ENCODE peak calls at places on chromosomes 13 and 19, in five cellular contexts. K is neural crest cell, F is EL, H is mesenteric fat pad, Z is ureter. R is an unnamed sample.

GRCh38 chr13:31441804-31442487 is 242.2 kb downstream of the B3GLCT start:
- DNase-seq in K (no peak), F (no peak), H (no peak), Z (no peak), R (no peak)

GRCh38 chr13:75178436-75178835 is 303.5 kb downstream of the TBC1D4 start:
- DNase-seq in K (no peak), F (no peak), H (no peak), Z (no peak), R (no peak)

GRCh38 chr13:113965383-113965874 is 8.4 kb downstream of the C13orf46 start:
- DNase-seq in K (no peak), F (no peak), H (no peak), Z (no peak), R (no peak)

GRCh38 chr13:114179087-114179658 is at the start of gene CFAP97D2:
- DNase-seq in K (no peak), F (no peak), H (no peak), Z (no peak), R (no peak)

GRCh38 chr19:29118384-29118783 is 94.6 kb downstream of the UQCRFS1 start:
- DNase-seq in K (no peak), F (no peak), H (peak; percentile 2), Z (no peak), R (no peak)

GRCh38 chr19:9936151-9937000 is at the start of gene OLFM2:
- DNase-seq in K (no peak), F (no peak), H (no peak), Z (no peak), R (no peak)

GRCh38 chr19:13281567-13282291 is 131.5 kb downstream of the IER2 start:
- DNase-seq in K (no peak), F (no peak), H (no peak), Z (no peak), R (no peak)

GRCh38 chr13:94947392-94947791 is 235.0 kb upstream of the SOX21 start:
- DNase-seq in K (no peak), F (no peak), H (no peak), Z (no peak), R (no peak)

GRCh38 chr19:49639401-49640112 is 386 bp downstream of the RRAS start:
- DNase-seq in K (no peak), F (no peak), H (no peak), Z (no peak), R (no peak)

GRCh38 chr13:46554971-46555370 is 2.0 kb downstream of the LRCH1 start:
- DNase-seq in K (no peak), F (no peak), H (no peak), Z (no peak), R (no peak)

GRCh38 chr13:68275758-68276157 is 1045.6 kb upstream of the PCDH9 start:
- DNase-seq in K (no peak), F (no peak), H (no peak), Z (no peak), R (no peak)

GRCh38 chr13:23714672-23715071 is 144.5 kb downstream of the TNFRSF19 start:
- DNase-seq in K (no peak), F (no peak), H (no peak), Z (no peak), R (no peak)

GRCh38 chr13:31227870-31228269 is 28.1 kb downstream of the B3GLCT start:
- DNase-seq in K (no peak), F (no peak), H (no peak), Z (no peak), R (no peak)

GRCh38 chr19:6271721-6272410 is 7.9 kb downstream of the MLLT1 start:
- DNase-seq in K (no peak), F (peak; percentile 77), H (no peak), Z (peak; percentile 85), R (no peak)

GRCh38 chr19:12790628-12791344 is 500 bp upstream of the JUNB start:
- DNase-seq in K (no peak), F (peak; percentile 25), H (no peak), Z (peak; percentile 55), R (no peak)

GRCh38 chr13:42753697-42754096 is 27.7 kb upstream of the FAM216B start:
- DNase-seq in K (no peak), F (no peak), H (no peak), Z (no peak), R (no peak)

GRCh38 chr19:17107546-17108452 is 32.2 kb downstream of the MYO9B start:
- DNase-seq in K (no peak), F (peak; percentile 99), H (peak; percentile 95), Z (peak; percentile 89), R (peak; percentile 84)

GRCh38 chr13:110162053-110162452 is 144.9 kb downstream of the COL4A1 start:
- DNase-seq in K (no peak), F (no peak), H (no peak), Z (no peak), R (no peak)